ENCODE peak calls at places on chromosome 1, in seven cellular contexts. J is mesothelial cell of epicardium; W is type B pancreatic cell; B is stimulated activated CD4-positive, alpha-beta T cell treated with anti-CD3 and anti-CD28 coated beads, TNF-alpha, amount 100 ng/mL, for 48 hours; L is effector CD8-positive, alpha-beta T cell; H is endodermal cell; R is heart left ventricle. G is an unnamed sample.
A peak's percentile ranks its signal among the peaks of the same experiment; 100 is the strongest.

GRCh38 chr1:28264897-28265296 is 5.6 kb downstream of the SESN2 start:
- DNase-seq in J (no peak), L (no peak), H (no peak), R (no peak), B (no peak), W (no peak), G (no peak)

GRCh38 chr1:59446257-59446901 is 149.5 kb downstream of the FGGY start:
- DNase-seq in L (no peak), H (no peak), B (no peak), J (no peak), W (no peak), R (no peak), G (no peak)

GRCh38 chr1:180652791-180653190 is 21.0 kb downstream of the XPR1 start:
- DNase-seq in R (no peak), B (no peak), J (no peak), W (no peak), H (no peak), L (no peak), G (no peak)

GRCh38 chr1:41704189-41704588 is 214.5 kb downstream of the HIVEP3 start:
- DNase-seq in W (no peak), R (no peak), J (no peak), H (no peak), B (no peak), L (no peak), G (no peak)

GRCh38 chr1:207820568-207821463 is 69.0 kb downstream of the CD46 start:
- DNase-seq in J (no peak), L (no peak), W (no peak), R (no peak), H (no peak), B (no peak), G (no peak)

GRCh38 chr1:15370781-15371467 is 38.8 kb upstream of the EFHD2 start:
- DNase-seq in J (no peak), R (peak; percentile 79), B (no peak), L (no peak), H (peak; percentile 34), W (no peak), G (no peak)

GRCh38 chr1:162385280-162385623 is 3.7 kb downstream of the C1orf226 start:
- DNase-seq in B (no peak), J (no peak), R (no peak), L (no peak), H (peak; percentile 23), W (peak; percentile 49), G (no peak)

GRCh38 chr1:62912028-62912638 is 128.2 kb downstream of the ATG4C start:
- DNase-seq in W (no peak), H (no peak), J (no peak), L (no peak), R (no peak), B (no peak), G (no peak)

GRCh38 chr1:21924503-21925005 is 12.6 kb downstream of the HSPG2 start:
- DNase-seq in H (no peak), R (peak; percentile 86), L (no peak), J (no peak), W (no peak), B (no peak), G (no peak)

GRCh38 chr1:100358210-100358609 is 5.9 kb downstream of the CDC14A start:
- DNase-seq in H (no peak), W (no peak), R (no peak), L (no peak), J (no peak), B (no peak), G (no peak)

GRCh38 chr1:9721606-9722377 is 70.3 kb downstream of the PIK3CD start:
- DNase-seq in B (no peak), W (no peak), J (peak; percentile 68), L (peak; percentile 84), R (no peak), H (peak; percentile 96), G (peak; percentile 74)

GRCh38 chr1:148362141-148362929 is 120.8 kb downstream of the PPIAL4G start:
- DNase-seq in R (no peak), L (peak; percentile 8), H (peak; percentile 91), W (no peak), B (no peak), J (peak; percentile 41), G (no peak)

GRCh38 chr1:230272557-230272956 is 153.6 kb downstream of the PGBD5 start:
- DNase-seq in W (no peak), H (no peak), R (no peak), J (no peak), B (no peak), L (no peak), G (no peak)

GRCh38 chr1:1827456-1827855 is 49.2 kb upstream of the NADK start:
- DNase-seq in W (no peak), J (no peak), H (no peak), B (no peak), L (no peak), R (no peak), G (no peak)